ENCODE peak calls at places on chromosome 21, in four cellular contexts. V, K, A and P are unnamed samples.

GRCh38 chr21:39388038-39388810 is 39.3 kb upstream of the HMGN1 start:
- DNase-seq in K (no peak), A (peak), V (peak), P (peak)

GRCh38 chr21:34891610-34891943 is 157.5 kb downstream of the RUNX1 start:
- DNase-seq in V (no peak), A (no peak), K (no peak), P (no peak)

GRCh38 chr21:9741343-9741742 is 780.0 kb upstream of the TPTE start:
- DNase-seq in A (no peak), K (no peak), V (no peak), P (no peak)

GRCh38 chr21:36606983-36607325 is 92.0 kb upstream of the SIM2 start:
- DNase-seq in A (no peak), K (no peak), V (no peak), P (no peak)

GRCh38 chr21:43701936-43702784 is 16.8 kb upstream of the PDXK start:
- DNase-seq in K (no peak), V (no peak), A (no peak), P (no peak)

GRCh38 chr21:34795152-34796141 is 126.7 kb downstream of the CLIC6 start:
- DNase-seq in K (no peak), V (no peak), A (peak), P (no peak)

GRCh38 chr21:45151484-45152115 is 77.2 kb downstream of the ADARB1 start:
- DNase-seq in K (no peak), V (no peak), A (no peak), P (no peak)

GRCh38 chr21:18477059-18477458 is 73.5 kb upstream of the TMPRSS15 start:
- DNase-seq in V (no peak), A (no peak), K (no peak), P (no peak)

GRCh38 chr21:35257413-35257812 is 208.3 kb upstream of the RUNX1 start:
- DNase-seq in V (no peak), A (no peak), K (no peak), P (no peak)

GRCh38 chr21:17688912-17689874 is 76.5 kb upstream of the BTG3 start:
- DNase-seq in V (peak), K (no peak), A (peak), P (peak)

GRCh38 chr21:25097648-25098047 is 509.6 kb downstream of the MRPL39 start:
- DNase-seq in A (no peak), V (no peak), K (no peak), P (no peak)

GRCh38 chr21:15468368-15468767 is 261.4 kb upstream of the USP25 start:
- DNase-seq in V (no peak), K (no peak), A (no peak), P (no peak)

GRCh38 chr21:29403922-29404538 is 105.3 kb downstream of the BACH1 start:
- DNase-seq in K (no peak), V (no peak), A (no peak), P (no peak)

GRCh38 chr21:41098481-41098880 is 69.5 kb upstream of the BACE2 start:
- DNase-seq in V (no peak), K (no peak), A (no peak), P (no peak)

GRCh38 chr21:28737671-28738279 is 254.9 kb downstream of the LTN1 start:
- DNase-seq in A (peak), K (no peak), V (no peak), P (no peak)

GRCh38 chr21:28754127-28754611 is 238.5 kb downstream of the LTN1 start:
- DNase-seq in V (no peak), K (no peak), A (no peak), P (no peak)

GRCh38 chr21:44052071-44052829 is 40.1 kb downstream of the TRAPPC10 start:
- DNase-seq in V (no peak), A (no peak), K (no peak), P (no peak)

GRCh38 chr21:15000076-15000475 is 64.7 kb downstream of the NRIP1 start:
- DNase-seq in K (no peak), V (no peak), A (no peak), P (no peak)

GRCh38 chr21:41972511-41973205 is 18.8 kb upstream of the C2CD2 start:
- DNase-seq in A (no peak), K (no peak), V (no peak), P (no peak)

GRCh38 chr21:36211660-36212512 is 55.3 kb downstream of the DOP1B start:
- DNase-seq in V (no peak), K (no peak), A (no peak), P (no peak)

GRCh38 chr21:30434033-30434631 is 4.1 kb downstream of the KRTAP13-4 start:
- DNase-seq in A (no peak), V (peak), K (no peak), P (peak)

GRCh38 chr21:16085436-16085835 is 355.7 kb downstream of the USP25 start:
- DNase-seq in A (no peak), K (no peak), V (no peak), P (no peak)

GRCh38 chr21:29715089-29715488 is 224.7 kb downstream of the GRIK1 start:
- DNase-seq in V (no peak), K (no peak), A (no peak), P (no peak)

GRCh38 chr21:44496196-44496899 is 41.0 kb downstream of the LRRC3 start:
- DNase-seq in V (no peak), A (no peak), K (no peak), P (no peak)

GRCh38 chr21:41366522-41367151 is 4.8 kb downstream of the MX2 start:
- DNase-seq in A (peak), K (peak), V (peak), P (no peak)

GRCh38 chr21:35737899-35738341 is 322.4 kb downstream of the SETD4 start:
- DNase-seq in K (no peak), A (no peak), V (no peak), P (no peak)

GRCh38 chr21:33560965-33561364 is 18.1 kb downstream of the SON start:
- DNase-seq in K (no peak), A (no peak), V (no peak), P (no peak)
- TF ChIP-seq JUNB in K (no peak), A (no peak), V (no peak), P (no peak)

DNA sequence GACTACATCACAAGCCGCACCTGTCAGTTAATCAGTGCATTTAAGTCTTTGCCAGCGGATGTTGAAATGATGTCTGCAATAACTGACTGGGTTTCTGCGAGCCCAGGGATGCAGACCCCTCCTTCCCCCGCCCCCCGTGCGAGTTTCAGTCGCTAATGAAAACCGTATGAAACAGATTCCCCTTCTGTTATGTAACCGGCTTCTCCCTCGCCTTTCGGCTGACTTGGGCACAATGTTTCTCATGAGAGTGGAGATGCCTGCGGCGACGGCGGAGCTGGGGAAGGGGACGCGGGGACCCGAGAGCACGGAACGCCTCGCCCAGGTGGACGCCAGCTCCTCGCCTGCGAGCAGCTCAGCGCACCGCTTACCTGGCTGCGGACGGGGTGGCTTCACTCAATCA is 741 bp downstream of the KCNJ6 start:
- DNase-seq in V (no peak), K (no peak), A (no peak), P (peak)
- TF ChIP-seq EZH2 in V (no peak), K (no peak), A (no peak), P (no peak)

DNA sequence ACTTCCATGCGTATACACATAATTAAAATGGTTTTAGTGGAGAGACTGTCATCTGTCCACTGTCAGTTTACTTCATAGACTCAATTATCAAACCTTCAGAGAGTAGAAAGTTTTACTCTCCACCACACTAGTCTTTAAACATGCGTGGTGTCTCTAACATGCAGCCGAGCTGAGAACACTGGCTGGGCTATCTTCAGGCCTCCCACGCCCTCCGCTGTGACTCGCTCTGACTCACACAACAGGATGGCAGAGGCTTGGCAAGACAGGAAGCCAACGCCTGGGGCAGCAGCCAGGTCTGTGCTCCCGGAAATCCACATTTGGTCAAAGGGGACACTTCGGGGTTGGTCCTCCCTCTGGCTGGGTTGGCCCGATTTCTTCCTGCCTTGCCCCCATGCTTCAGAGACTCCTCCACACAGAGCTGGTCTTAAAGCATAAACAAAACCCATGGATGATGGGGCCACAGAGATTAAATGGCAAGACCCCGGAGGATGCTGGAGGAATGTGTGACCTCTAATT is 22.7 kb upstream of the IFNGR2 start:
- DNase-seq in V (peak), K (peak), A (peak), P (peak)
- H3K4me3 ChIP-seq in V (no peak), K (no peak), A (peak), P (no peak)

GRCh38 chr21:46210378-46211136 is 18.0 kb downstream of the LSS start:
- DNase-seq in A (no peak), V (no peak), K (no peak), P (peak)
- TF ChIP-seq JUNB in A (no peak), V (no peak), K (no peak), P (no peak)

DNA sequence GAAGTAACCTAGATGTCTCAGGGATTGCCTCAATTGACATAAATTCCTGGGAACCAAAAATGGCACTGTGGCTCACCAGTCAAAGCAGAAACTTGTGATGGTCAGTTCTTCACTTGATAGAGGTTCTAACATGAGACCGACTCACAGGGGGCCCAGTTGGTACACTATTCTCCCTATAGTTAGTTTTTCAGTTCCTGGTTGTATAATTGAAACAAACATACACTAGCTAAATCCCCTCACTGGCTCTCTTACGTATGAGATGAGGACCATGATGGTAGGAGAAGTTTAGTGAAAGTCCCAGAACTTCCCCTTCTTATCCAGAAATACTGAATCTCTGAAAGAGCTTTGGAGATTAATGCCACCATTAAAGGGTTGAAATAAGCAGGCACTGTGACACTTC is 2.7 kb upstream of the S100B start:
- DNase-seq in A (no peak), V (no peak), K (no peak), P (no peak)
- TF ChIP-seq EZH2 in A (no peak), V (no peak), K (no peak), P (no peak)